ENCODE peak calls at places on chromosomes 7 and 10, in eight cellular contexts. Q is AG10803, L is HCT116, V is upper lobe of left lung, E is tibial nerve, G is mesothelial cell of epicardium, C is BJ, P is cardiac fibroblast. Y is an unnamed sample.

GRCh38 chr7:46026741-46027140 is 105.7 kb upstream of the IGFBP3 start:
- DNase-seq in V (no peak), L (no peak), Q (no peak), G (no peak), E (no peak), P (no peak), C (no peak), Y (no peak)

GRCh38 chr7:136652635-136653370 is 215.6 kb upstream of the CHRM2 start:
- DNase-seq in Q (peak), E (no peak), P (no peak), G (no peak), C (peak), L (no peak), V (no peak), Y (no peak)

GRCh38 chr10:116671274-116671926 is 50.6 kb downstream of the PNLIPRP2 start:
- DNase-seq in P (peak), C (no peak), G (no peak), V (no peak), E (no peak), Q (no peak), L (no peak), Y (no peak)

GRCh38 chr10:6347391-6347951 is 144.7 kb downstream of the PFKFB3 start:
- DNase-seq in L (no peak), P (peak), C (no peak), V (no peak), Q (peak), E (no peak), G (no peak), Y (no peak)

GRCh38 chr7:157989611-157990010 is 598.0 kb downstream of the PTPRN2 start:
- DNase-seq in P (no peak), Q (no peak), G (no peak), C (no peak), E (no peak), V (no peak), L (no peak), Y (no peak)

GRCh38 chr10:7231420-7232414 is 179.1 kb downstream of the SFMBT2 start:
- DNase-seq in P (no peak), L (no peak), E (no peak), V (no peak), Q (no peak), C (no peak), G (no peak), Y (no peak)

GRCh38 chr10:22494007-22494406 is 148.7 kb downstream of the SPAG6 start:
- DNase-seq in E (no peak), G (no peak), Q (no peak), L (no peak), C (no peak), P (no peak), V (no peak), Y (no peak)

GRCh38 chr10:97796651-97797050 is 24.9 kb upstream of the SFRP5 start:
- DNase-seq in P (no peak), G (no peak), C (no peak), E (no peak), Q (no peak), V (no peak), L (no peak), Y (no peak)

GRCh38 chr10:43225004-43225786 is 41.7 kb downstream of the RASGEF1A start:
- DNase-seq in L (no peak), V (peak), E (no peak), Q (no peak), G (no peak), C (no peak), P (no peak), Y (no peak)

GRCh38 chr10:62194924-62195674 is 73.5 kb downstream of the RTKN2 start:
- DNase-seq in C (no peak), L (no peak), G (no peak), E (no peak), P (no peak), Q (no peak), V (no peak), Y (no peak)

GRCh38 chr10:51960494-51960895 is 261.1 kb upstream of the CSTF2T start:
- DNase-seq in V (no peak), G (no peak), P (peak), L (peak), Q (peak), C (peak), E (no peak), Y (peak)

GRCh38 chr7:39659356-39660013 is 36.1 kb downstream of the RALA start:
- DNase-seq in C (no peak), V (no peak), Q (peak), E (no peak), L (no peak), G (no peak), P (no peak), Y (no peak)

GRCh38 chr10:107814865-107815487 is 650.5 kb upstream of the SORCS1 start:
- DNase-seq in C (no peak), E (peak), G (no peak), P (peak), Q (peak), L (no peak), V (peak), Y (peak)

GRCh38 chr10:34811126-34811967 is 3.7 kb downstream of the PARD3 start:
- DNase-seq in V (no peak), Q (no peak), C (no peak), G (no peak), L (no peak), P (no peak), E (no peak), Y (no peak)

GRCh38 chr7:51230723-51231122 is 85.9 kb downstream of the COBL start:
- DNase-seq in P (no peak), C (no peak), G (no peak), E (no peak), V (no peak), L (no peak), Q (no peak), Y (no peak)

GRCh38 chr10:122591736-122592135 is 31.2 kb downstream of the DMBT1 start:
- DNase-seq in L (no peak), E (no peak), C (no peak), G (no peak), V (no peak), Q (no peak), P (no peak), Y (no peak)

GRCh38 chr7:46759711-46760480 is 822.0 kb downstream of the TNS3 start:
- DNase-seq in Q (peak), V (no peak), P (peak), C (no peak), E (no peak), L (no peak), G (no peak), Y (no peak)

GRCh38 chr7:139976838-139977656 is 85.7 kb downstream of the PARP12 start:
- DNase-seq in L (no peak), Q (no peak), V (no peak), E (no peak), P (no peak), G (no peak), C (no peak), Y (no peak)

GRCh38 chr7:82594665-82595064 is 151.1 kb upstream of the CACNA2D1 start:
- DNase-seq in Q (no peak), P (peak), E (no peak), L (no peak), C (no peak), V (no peak), G (no peak), Y (no peak)

GRCh38 chr7:132656846-132657776 is 80.8 kb upstream of the PLXNA4 start:
- DNase-seq in L (peak), E (no peak), C (no peak), Q (no peak), P (peak), V (no peak), G (no peak), Y (no peak)

GRCh38 chr7:130063036-130063435 is 7.3 kb upstream of the KLHDC10 start:
- DNase-seq in P (peak), L (no peak), E (no peak), G (peak), Q (peak), C (no peak), V (no peak), Y (peak)

GRCh38 chr10:125720002-125720382 is 483 bp downstream of the EDRF1 start:
- DNase-seq in Q (no peak), V (no peak), L (no peak), G (no peak), E (no peak), C (no peak), P (no peak), Y (no peak)

GRCh38 chr10:15035385-15036301 is 8.1 kb upstream of the OLAH start:
- DNase-seq in Q (no peak), P (peak), V (peak), E (no peak), G (no peak), C (no peak), L (no peak), Y (peak)

GRCh38 chr10:86708783-86709778 is 40.8 kb downstream of the LDB3 start:
- DNase-seq in G (no peak), P (no peak), V (no peak), Q (no peak), L (no peak), E (peak), C (no peak), Y (no peak)

GRCh38 chr10:33900591-33900990 is 566.1 kb upstream of the NRP1 start:
- DNase-seq in G (no peak), V (no peak), Q (peak), P (peak), L (no peak), E (no peak), C (no peak), Y (no peak)

GRCh38 chr7:45239486-45239885 is 81.9 kb downstream of the RAMP3 start:
- DNase-seq in E (no peak), V (no peak), G (no peak), P (peak), L (no peak), C (peak), Q (peak), Y (no peak)

GRCh38 chr10:125057158-125058001 is 103.0 kb downstream of the CTBP2 start:
- DNase-seq in Q (peak), P (peak), L (no peak), G (no peak), E (peak), V (peak), C (peak), Y (peak)

GRCh38 chr10:29608476-29609301 is 26.1 kb downstream of the SVIL start:
- DNase-seq in Q (no peak), V (no peak), L (no peak), C (no peak), P (no peak), G (no peak), E (no peak), Y (no peak)

GRCh38 chr10:70658582-70659136 is 13.6 kb upstream of the ADAMTS14 start:
- DNase-seq in E (no peak), G (no peak), V (no peak), L (no peak), C (no peak), Q (no peak), P (no peak), Y (no peak)

GRCh38 chr10:132469197-132469942 is 68.2 kb upstream of the INPP5A start:
- DNase-seq in Q (no peak), G (no peak), L (no peak), V (peak), E (no peak), P (no peak), C (no peak), Y (no peak)

GRCh38 chr7:2510909-2511768 is 8.4 kb upstream of the LFNG start:
- DNase-seq in C (no peak), E (no peak), V (peak), Q (no peak), G (no peak), P (no peak), L (no peak), Y (no peak)

GRCh38 chr10:86661161-86662025 is 6.9 kb upstream of the LDB3 start:
- DNase-seq in G (no peak), P (peak), Q (peak), V (no peak), L (no peak), C (no peak), E (no peak), Y (no peak)

GRCh38 chr7:2355079-2356008 is 717 bp downstream of the EIF3B start:
- DNase-seq in Q (no peak), E (no peak), G (peak), L (no peak), P (no peak), V (peak), C (no peak), Y (no peak)

GRCh38 chr7:44693641-44694313 is 54.9 kb upstream of the ZMIZ2 start:
- DNase-seq in L (peak), E (no peak), V (no peak), C (peak), Q (peak), G (no peak), P (peak), Y (no peak)

GRCh38 chr10:100737359-100738054 is 7.9 kb upstream of the PAX2 start:
- DNase-seq in E (no peak), L (no peak), P (no peak), Q (no peak), V (no peak), G (no peak), C (no peak), Y (no peak)

GRCh38 chr10:61628199-61628874 is 34.4 kb upstream of the CABCOCO1 start:
- DNase-seq in G (no peak), E (no peak), Q (peak), P (peak), C (peak), V (no peak), L (no peak), Y (no peak)

GRCh38 chr10:132425029-132425758 is 28.2 kb downstream of the PWWP2B start:
- DNase-seq in C (no peak), Q (no peak), P (no peak), E (no peak), L (no peak), V (no peak), G (no peak), Y (no peak)

GRCh38 chr7:138491612-138492386 is 31.7 kb downstream of the TRIM24 start:
- DNase-seq in E (no peak), C (no peak), V (no peak), G (no peak), L (no peak), Q (no peak), P (peak), Y (no peak)

GRCh38 chr7:129370812-129371211 is 63.4 kb upstream of the STRIP2 start:
- DNase-seq in G (no peak), L (no peak), V (no peak), Q (no peak), E (no peak), C (no peak), P (peak), Y (no peak)

GRCh38 chr7:65325793-65326432 is 47.7 kb upstream of the ZNF92 start:
- DNase-seq in L (no peak), Q (no peak), P (no peak), V (no peak), G (no peak), C (no peak), E (no peak), Y (no peak)

DNA sequence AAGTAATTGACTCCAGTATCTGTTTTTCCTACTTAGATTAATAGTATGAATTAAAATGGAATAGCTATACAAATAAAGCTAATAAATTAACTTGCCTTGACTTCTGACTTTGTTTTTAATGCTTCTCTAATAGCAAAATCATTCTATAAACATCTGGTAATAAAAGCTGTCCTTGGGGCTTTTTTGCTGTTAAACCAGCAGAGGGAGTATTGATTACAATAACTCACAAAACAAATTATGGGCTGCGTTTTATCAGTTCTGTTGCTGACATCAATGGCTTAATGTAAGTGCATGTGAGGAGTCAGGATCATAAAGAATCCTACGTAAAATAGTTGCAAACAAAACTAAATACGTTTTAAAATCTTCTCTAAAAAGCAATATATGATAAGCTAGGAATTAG is 667.8 kb downstream of the PCDH15 start:
- DNase-seq in C (no peak), P (no peak), L (no peak), E (no peak), G (no peak), Q (no peak), V (no peak), Y (no peak)
- TF ChIP-seq CTCF in C (no peak), P (no peak), L (no peak), E (no peak), G (peak), Q (no peak), V (no peak), Y (no peak)

DNA sequence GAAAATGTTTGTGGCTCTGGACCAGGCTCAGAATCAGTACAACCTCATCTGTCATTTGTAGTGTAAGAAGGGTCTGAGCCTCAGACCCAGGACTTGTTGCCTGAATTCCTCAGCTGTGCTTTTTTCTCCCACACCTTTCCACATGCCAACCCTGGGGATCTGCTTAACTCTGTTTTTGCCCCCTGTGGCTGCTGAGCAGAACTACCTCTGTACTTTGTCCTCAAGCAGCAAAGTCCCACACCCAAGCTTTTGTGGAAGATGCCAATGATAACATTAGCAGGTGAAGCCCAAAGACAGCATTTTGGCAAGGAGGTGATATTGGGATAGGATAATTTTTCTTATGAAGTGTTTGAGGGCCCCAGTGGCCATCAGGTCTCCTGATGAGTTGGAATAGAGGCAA is 5.8 kb upstream of the CYP2C18 start:
- DNase-seq in E (no peak), P (no peak), V (no peak), C (no peak), L (peak), G (no peak), Q (no peak), Y (no peak)
- TF ChIP-seq CTCF in E (no peak), P (peak), V (no peak), C (no peak), L (no peak), G (peak), Q (no peak), Y (no peak)

GRCh38 chr10:44627591-44628354 is 242.9 kb upstream of the CXCL12 start:
- DNase-seq in E (no peak), L (no peak), P (peak), Q (peak), C (peak), V (no peak), G (no peak), Y (no peak)
- TF ChIP-seq CTCF in E (no peak), L (no peak), P (no peak), Q (peak), C (peak), V (no peak), G (no peak), Y (no peak)

DNA sequence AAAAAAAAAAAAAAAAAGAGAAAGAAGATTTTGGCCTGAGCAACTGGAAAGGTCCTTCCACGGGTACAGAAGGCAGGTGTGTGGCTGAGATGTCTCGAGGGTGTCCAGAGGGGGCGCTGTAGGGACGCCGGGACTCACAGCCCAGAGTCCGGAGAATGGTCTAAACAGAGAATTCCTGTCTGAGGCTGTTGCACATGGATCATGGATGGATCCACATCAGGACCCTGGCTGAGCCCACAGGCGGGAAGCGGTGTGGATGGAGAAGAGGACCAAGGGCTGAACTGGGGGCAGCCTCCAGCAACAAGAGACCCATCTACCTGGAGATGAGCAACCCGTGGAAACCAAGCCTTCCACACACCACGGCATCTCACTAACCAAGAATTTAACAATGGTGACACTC is 55.0 kb downstream of the PKD1L1 start:
- DNase-seq in L (peak), P (no peak), E (no peak), Q (no peak), C (no peak), G (no peak), V (no peak), Y (no peak)
- TF ChIP-seq CTCF in L (peak), P (peak), E (no peak), Q (peak), C (peak), G (peak), V (no peak), Y (peak)

GRCh38 chr10:13589316-13589715 is 2.6 kb downstream of the PRPF18 start:
- DNase-seq in P (no peak), Q (no peak), L (no peak), V (no peak), E (no peak), G (no peak), C (no peak), Y (no peak)
- TF ChIP-seq CTCF in P (no peak), Q (peak), L (peak), V (no peak), E (no peak), G (no peak), C (peak), Y (peak)

GRCh38 chr10:96642973-96643372 is 56.2 kb upstream of the TM9SF3 start:
- DNase-seq in E (peak), C (no peak), L (peak), Q (peak), V (peak), P (no peak), G (no peak), Y (no peak)

GRCh38 chr10:96641896-96642295 is 55.1 kb upstream of the TM9SF3 start:
- DNase-seq in V (no peak), L (no peak), E (no peak), C (no peak), P (no peak), Q (no peak), G (no peak), Y (no peak)

GRCh38 chr10:96645191-96645721 is 58.4 kb upstream of the TM9SF3 start:
- DNase-seq in Q (no peak), E (no peak), L (no peak), P (no peak), V (peak), G (no peak), C (no peak), Y (no peak)

GRCh38 chr10:96642530-96642929 is 55.7 kb upstream of the TM9SF3 start:
- DNase-seq in C (no peak), P (no peak), E (no peak), L (no peak), Q (no peak), V (no peak), G (no peak), Y (no peak)

GRCh38 chr10:96643920-96644319 is 57.1 kb upstream of the TM9SF3 start:
- DNase-seq in V (no peak), G (no peak), P (no peak), Q (no peak), C (no peak), L (no peak), E (no peak), Y (no peak)
- TF ChIP-seq CTCF in V (no peak), G (no peak), P (no peak), Q (no peak), C (no peak), L (no peak), E (no peak), Y (no peak)

DNA sequence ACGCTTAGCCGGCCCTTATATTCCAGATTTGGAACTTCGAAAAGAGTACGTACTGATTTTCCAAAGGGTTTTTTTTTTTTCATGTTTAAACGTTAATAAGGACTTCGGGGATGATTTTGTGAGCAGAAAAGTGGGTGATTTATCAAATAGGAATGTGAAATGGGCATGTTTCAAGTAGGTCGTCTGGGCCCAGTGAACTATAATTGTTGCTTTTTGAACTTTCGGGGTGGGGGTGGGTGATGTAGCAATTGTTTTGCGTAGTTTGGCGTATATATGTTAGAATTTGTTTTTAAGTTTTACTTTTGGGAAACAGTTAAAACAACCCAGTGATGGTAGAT is 299 bp upstream of the PBLD start:
- DNase-seq in C (no peak), L (no peak), G (no peak), P (no peak), Q (peak), E (no peak), V (no peak), Y (no peak)
- TF ChIP-seq CTCF in C (no peak), L (no peak), G (no peak), P (no peak), Q (no peak), E (no peak), V (peak), Y (no peak)

GRCh38 chr10:25522946-25523608 is 348.3 kb downstream of the GPR158 start:
- DNase-seq in V (no peak), C (no peak), P (peak), L (no peak), Q (no peak), E (no peak), G (no peak), Y (no peak)
- TF ChIP-seq CTCF in V (no peak), C (no peak), P (peak), L (no peak), Q (no peak), E (no peak), G (no peak), Y (no peak)